ENCODE peak calls at places on chromosomes 16 and 17, in nine cellular contexts. Y is Peyer's patch, X is body of pancreas, A is prostate gland, R is tibial nerve, C is gastrocnemius medialis, S is adrenal gland, J is HepG2, O is uterus. Q is an unnamed sample.

GRCh38 chr17:4607773-4608187 is 23.5 kb downstream of the SMTNL2 start:
- DNase-seq in X (peak; percentile 79), O (peak; percentile 70), Y (no peak), R (peak; percentile 73), A (no peak), J (no peak), C (peak; percentile 76), S (peak; percentile 82), Q (peak; percentile 91)

GRCh38 chr16:48353565-48354163 is 31.5 kb downstream of the SIAH1 start:
- DNase-seq in R (peak; percentile 64), Y (peak; percentile 62), S (peak; percentile 73), J (peak; percentile 78), C (peak; percentile 58), O (peak; percentile 50), X (peak; percentile 77), A (peak; percentile 44), Q (no peak)

GRCh38 chr17:45578516-45579455 is 88.3 kb upstream of the PLEKHM1 start:
- DNase-seq in J (no peak), R (no peak), Y (no peak), S (no peak), X (no peak), A (no peak), C (peak; percentile 47), O (no peak), Q (no peak)

GRCh38 chr17:45320349-45320930 is 3.6 kb upstream of the MAP3K14 start:
- DNase-seq in O (no peak), C (no peak), S (no peak), A (no peak), Y (no peak), J (no peak), R (no peak), X (no peak), Q (no peak)

GRCh38 chr17:40622509-40622928 is 25.1 kb downstream of the SMARCE1 start:
- DNase-seq in A (no peak), C (no peak), J (no peak), O (no peak), X (no peak), Y (no peak), S (no peak), R (no peak), Q (no peak)

GRCh38 chr17:42405963-42406495 is 17.0 kb downstream of the CAVIN1 start:
- DNase-seq in R (peak; percentile 96), O (peak; percentile 86), Y (peak; percentile 81), S (peak; percentile 88), X (peak; percentile 85), J (peak; percentile 63), C (peak; percentile 82), A (peak; percentile 74), Q (peak; percentile 83)

GRCh38 chr17:79473111-79473835 is 137.6 kb downstream of the RBFOX3 start:
- DNase-seq in X (no peak), S (peak; percentile 59), A (no peak), C (no peak), Y (no peak), O (no peak), R (no peak), J (peak; percentile 39), Q (no peak)

GRCh38 chr17:2124391-2124790 is 69.5 kb downstream of the HIC1 start:
- DNase-seq in Y (no peak), S (no peak), C (no peak), R (no peak), J (no peak), O (no peak), A (no peak), X (no peak), Q (peak; percentile 8)

GRCh38 chr16:1791943-1792812 is 1.3 kb downstream of the IGFALS start:
- DNase-seq in S (no peak), A (no peak), R (no peak), J (no peak), X (no peak), O (no peak), C (peak; percentile 8), Y (no peak), Q (no peak)

GRCh38 chr17:18368948-18369347 is 5.6 kb upstream of the SHMT1 start:
- DNase-seq in C (no peak), J (no peak), A (no peak), R (no peak), O (no peak), X (no peak), S (no peak), Y (no peak), Q (no peak)

GRCh38 chr17:27362909-27363308 is 69.0 kb downstream of the WSB1 start:
- DNase-seq in C (no peak), O (no peak), A (no peak), R (no peak), J (no peak), S (no peak), Y (no peak), X (no peak), Q (no peak)

GRCh38 chr17:8832711-8833352 is 33.7 kb upstream of the MFSD6L start:
- DNase-seq in Y (no peak), J (no peak), A (no peak), R (no peak), X (no peak), S (no peak), C (no peak), O (no peak), Q (peak; percentile 86)

GRCh38 chr16:68492501-68493411 is 44.4 kb upstream of the SMPD3 start:
- DNase-seq in J (no peak), C (no peak), O (no peak), S (no peak), A (no peak), Y (no peak), R (no peak), X (peak; percentile 92), Q (no peak)

GRCh38 chr16:58518980-58519368 is 3.7 kb downstream of the SETD6 start:
- DNase-seq in R (no peak), J (no peak), S (no peak), Y (no peak), O (no peak), A (no peak), X (no peak), C (no peak), Q (no peak)

GRCh38 chr17:79137015-79137770 is 62.6 kb downstream of the ENGASE start:
- DNase-seq in Y (no peak), S (no peak), C (no peak), J (no peak), A (no peak), R (no peak), O (no peak), X (no peak), Q (no peak)

DNA sequence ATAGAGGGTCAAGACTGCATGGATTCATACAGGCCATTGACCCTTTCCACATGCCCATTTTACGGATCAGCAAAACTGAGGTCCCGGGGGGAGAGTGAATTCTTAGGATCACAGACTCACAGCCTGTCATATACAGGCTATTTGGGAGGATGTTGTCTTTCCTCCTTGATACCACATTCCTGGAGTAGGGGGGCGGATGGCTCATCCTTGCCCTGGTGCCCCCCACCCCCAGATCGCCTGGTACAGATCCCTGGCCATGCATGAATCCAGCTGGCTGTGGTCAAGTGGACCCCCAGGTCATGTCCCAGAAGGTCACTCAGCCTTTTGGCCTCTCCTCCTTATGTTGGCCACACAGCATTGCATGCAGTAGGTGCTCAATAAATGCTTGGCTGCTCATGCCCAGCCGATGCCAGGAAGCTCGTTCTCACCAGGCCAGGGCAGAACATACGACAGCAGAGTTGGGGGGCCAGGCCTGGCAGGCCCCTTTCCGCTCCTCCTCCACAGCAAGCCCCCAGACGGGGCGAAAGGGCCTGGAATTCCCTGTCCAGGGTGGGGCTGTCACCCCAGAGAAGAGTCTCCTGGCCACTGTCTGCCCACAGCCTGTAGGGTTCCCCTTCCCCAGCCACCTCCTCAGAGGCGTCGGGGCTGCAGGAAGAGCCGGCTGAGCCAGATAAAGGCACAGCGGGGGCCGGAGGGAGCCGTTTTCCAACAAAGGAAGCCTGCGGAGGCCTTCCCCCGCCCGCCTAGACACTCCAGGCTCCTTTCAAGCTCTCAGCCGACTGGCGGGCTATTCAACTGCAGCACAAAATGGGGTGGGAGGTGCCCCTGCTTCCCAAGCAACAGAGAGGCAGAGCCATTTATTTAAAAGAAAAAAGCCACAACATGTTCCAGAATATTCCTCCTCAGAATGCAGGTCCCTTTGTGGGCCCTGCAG is 215.7 kb upstream of the CIBAR2 start:
- DNase-seq in A (no peak), Y (no peak), C (no peak), J (no peak), S (no peak), X (no peak), O (no peak), R (no peak), Q (no peak)
- TF ChIP-seq CTCF in A (no peak), Y (no peak), C (no peak), J (no peak), S (no peak), X (no peak), O (no peak), R (no peak), Q (no peak)

GRCh38 chr17:61755668-61756067 is 107.7 kb downstream of the BRIP1 start:
- DNase-seq in A (no peak), O (no peak), R (no peak), S (no peak), J (no peak), Y (no peak), C (no peak), X (no peak), Q (no peak)
- H3K4me3 ChIP-seq in A (no peak overlapping the region), O (no peak overlapping the region), R (no peak overlapping the region), S (no peak overlapping the region), J (no peak overlapping the region), Y (no peak overlapping the region), C (no peak overlapping the region), X (no peak overlapping the region), Q (no peak overlapping the region)

DNA sequence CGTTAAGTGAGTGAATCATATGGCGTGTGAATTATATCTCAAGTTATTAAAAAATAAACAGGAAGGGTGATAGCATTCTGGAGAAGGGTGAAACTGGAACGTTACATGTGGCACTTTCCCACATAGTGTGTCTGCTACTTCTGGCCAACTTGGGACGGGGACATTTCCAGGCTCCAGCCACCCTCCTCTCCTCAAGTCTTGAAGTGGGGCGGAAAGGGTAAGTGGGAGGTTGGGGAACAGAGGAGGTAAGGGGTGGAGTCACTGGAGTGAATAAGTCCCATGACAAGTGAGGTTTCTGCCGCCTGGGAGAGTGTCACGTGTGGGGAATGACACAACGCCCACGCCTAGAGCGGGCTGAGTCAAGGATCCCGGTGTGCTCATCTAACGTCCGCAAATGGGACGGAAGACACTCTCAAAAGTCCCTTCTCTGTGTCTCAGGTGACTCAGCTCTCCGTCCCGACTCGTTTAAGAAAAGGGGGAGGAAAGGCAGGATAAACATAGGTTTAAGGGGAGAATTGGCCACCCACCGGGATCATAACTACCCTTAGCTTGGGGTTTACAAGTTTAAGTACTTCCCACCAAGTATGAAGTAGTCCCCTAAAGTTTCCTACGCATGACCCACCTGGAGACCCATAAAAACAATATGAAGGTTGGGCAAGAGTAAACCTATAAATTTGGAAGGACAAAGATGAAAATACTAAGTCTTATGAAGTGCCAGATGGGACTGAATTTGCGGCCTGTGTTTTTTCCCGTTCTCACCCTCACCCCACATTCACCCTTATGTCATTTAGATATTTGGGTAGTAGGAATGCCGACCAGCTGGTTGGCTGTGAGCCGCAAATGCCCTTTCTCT is 1.2 kb upstream of the SPAG9 start:
- DNase-seq in S (peak; percentile 96), J (peak; percentile 88), A (peak; percentile 95), R (peak; percentile 86), C (peak; percentile 99), X (peak; percentile 98), O (peak; percentile 88), Y (peak; percentile 74), Q (peak; percentile 99)
- TF ChIP-seq POLR2A in S (peak; percentile 91), J (peak; percentile 90), A (peak; percentile 90), R (peak; percentile 75), C (peak; percentile 96), X (peak; percentile 99), O (peak; percentile 78), Y (peak; percentile 97), Q (no peak)

GRCh38 chr16:49856741-49857330 is 924 bp upstream of the ZNF423 start:
- DNase-seq in A (peak; percentile 69), C (peak; percentile 84), S (peak; percentile 77), R (peak; percentile 64), X (peak; percentile 83), J (peak; percentile 50), Y (no peak), O (peak; percentile 79), Q (peak; percentile 95)
- TF ChIP-seq CTCF in A (peak; percentile 21), C (no peak), S (no peak), R (peak; percentile 22), X (peak; percentile 49), J (peak; percentile 66), Y (no peak), O (peak; percentile 67), Q (no peak)